ENCODE peak calls at places on chromosomes 12 and 14, in seven cellular contexts. A, P, E, M, D, R and S are unnamed samples. For H3K4me1 and H3K36me3, the result is how much of the 10 kb centered on the place peaks cover.

GRCh38 chr12:19402743-19403400 is 36.4 kb upstream of the AEBP2 start:
- DNase-seq in A (peak), P (peak), E (no peak), M (peak), D (peak), R (no peak), S (no peak)

GRCh38 chr14:81655423-81656314 is 122.0 kb upstream of the SEL1L start:
- DNase-seq in A (peak), P (no peak), E (no peak), M (no peak), D (no peak), R (no peak), S (no peak)

GRCh38 chr12:9742665-9743064 is 9.8 kb upstream of the CLECL1 start:
- DNase-seq in A (no peak), P (no peak), E (no peak), M (no peak), D (no peak), R (no peak), S (no peak)

GRCh38 chr14:65440230-65440629 is 27.7 kb downstream of the FUT8 start:
- DNase-seq in A (no peak), P (no peak), E (no peak), M (no peak), D (no peak), R (no peak), S (no peak)

GRCh38 chr12:124620606-124621295 is 53.3 kb upstream of the NCOR2 start:
- DNase-seq in A (no peak), P (peak), E (no peak), M (peak), D (peak), R (no peak), S (no peak)

GRCh38 chr14:51972566-51972965 is 16.8 kb upstream of the RTRAF start:
- DNase-seq in A (no peak), P (no peak), E (no peak), M (peak), D (no peak), R (no peak), S (no peak)

GRCh38 chr12:102314821-102315220 is 117.2 kb upstream of the PMCH start:
- DNase-seq in A (no peak), P (no peak), E (no peak), M (peak), D (peak), R (no peak), S (no peak)

GRCh38 chr14:72788255-72788654 is 105.6 kb downstream of the DPF3 start:
- DNase-seq in A (no peak), P (no peak), E (no peak), M (no peak), D (no peak), R (no peak), S (no peak)

GRCh38 chr14:21060590-21061346 is 3.1 kb downstream of the RNASE8 start:
- DNase-seq in A (no peak), P (no peak), E (no peak), M (no peak), D (no peak), R (no peak), S (no peak)

GRCh38 chr12:6377667-6377994 is 2.3 kb upstream of the SCNN1A start:
- DNase-seq in A (peak), P (peak), E (no peak), M (no peak), D (no peak), R (no peak), S (no peak)

GRCh38 chr14:60357551-60357930 is 108.5 kb downstream of the PPM1A start:
- DNase-seq in A (peak), P (no peak), E (no peak), M (no peak), D (no peak), R (no peak), S (no peak)

GRCh38 chr12:12533238-12533829 is 29.3 kb downstream of the DUSP16 start:
- DNase-seq in A (no peak), P (no peak), E (no peak), M (no peak), D (peak), R (no peak), S (no peak)

GRCh38 chr12:48973084-48973483 is 1.5 kb upstream of the WNT10B start:
- DNase-seq in A (no peak), P (no peak), E (no peak), M (no peak), D (no peak), R (no peak), S (no peak)

GRCh38 chr12:2982361-2982760 is 23.2 kb downstream of the TEAD4 start:
- DNase-seq in A (no peak), P (no peak), E (no peak), M (no peak), D (no peak), R (no peak), S (no peak)

GRCh38 chr14:76613616-76614015 is 147.7 kb upstream of the VASH1 start:
- DNase-seq in A (no peak), P (no peak), E (no peak), M (no peak), D (no peak), R (no peak), S (no peak)

GRCh38 chr12:104605685-104606084 is 148.9 kb downstream of the CHST11 start:
- DNase-seq in A (peak), P (peak), E (no peak), M (no peak), D (peak), R (no peak), S (no peak)

GRCh38 chr12:58530421-58531067 is 389.8 kb downstream of the LRIG3 start:
- DNase-seq in A (no peak), P (no peak), E (no peak), M (peak), D (peak), R (no peak), S (no peak)

GRCh38 chr12:120199595-120200306 is 1.2 kb downstream of the RPLP0 start:
- DNase-seq in A (no peak), P (peak), E (no peak), M (peak), D (peak), R (no peak), S (peak)

GRCh38 chr12:25942709-25943108 is 15.8 kb upstream of the RASSF8 start:
- DNase-seq in A (no peak), P (no peak), E (no peak), M (peak), D (peak), R (no peak), S (no peak)

GRCh38 chr12:55877824-55878223 is 35.1 kb upstream of the MMP19 start:
- DNase-seq in A (no peak), P (no peak), E (no peak), M (no peak), D (no peak), R (no peak), S (no peak)

GRCh38 chr12:126432780-126433179 is 1367.5 kb downstream of the AACS start:
- DNase-seq in A (no peak), P (no peak), E (no peak), M (no peak), D (no peak), R (no peak), S (no peak)

GRCh38 chr14:61644834-61645233 is 50.5 kb upstream of the HIF1A start:
- DNase-seq in A (no peak), P (no peak), E (no peak), M (peak), D (peak), R (no peak), S (no peak)

GRCh38 chr14:105089746-105090492 is 24.7 kb upstream of the GPR132 start:
- DNase-seq in A (no peak), P (no peak), E (peak), M (no peak), D (no peak), R (no peak), S (no peak)

GRCh38 chr12:19273482-19274330 is 144.2 kb downstream of the PLEKHA5 start:
- DNase-seq in A (no peak), P (peak), E (peak), M (peak), D (peak), R (no peak), S (peak)

GRCh38 chr14:49479432-49479831 is 106.7 kb downstream of the RPS29 start:
- DNase-seq in A (no peak), P (no peak), E (no peak), M (no peak), D (peak), R (no peak), S (no peak)

GRCh38 chr12:78951746-78952532 is 87.4 kb downstream of the SYT1 start:
- DNase-seq in A (no peak), P (no peak), E (no peak), M (no peak), D (peak), R (no peak), S (no peak)

GRCh38 chr14:95961481-95961880 is 77.7 kb upstream of the C14orf132 start:
- DNase-seq in A (no peak), P (no peak), E (no peak), M (no peak), D (no peak), R (no peak), S (no peak)

GRCh38 chr12:16034136-16034817 is 123.1 kb downstream of the DERA start:
- DNase-seq in A (no peak), P (no peak), E (no peak), M (no peak), D (no peak), R (no peak), S (no peak)
- H3K4me1 ChIP-seq in A (under half), P (under half), E (under half), M (under half), D (under half), R (under half), S (under half)

GRCh38 chr12:121751716-121752351 is 39.3 kb downstream of the TMEM120B start:
- DNase-seq in A (no peak), P (no peak), E (no peak), M (no peak), D (no peak), R (no peak), S (no peak)
- H3K36me3 ChIP-seq in A (under half), P (under half), E (under half), M (under half), D (under half), R (under half), S (under half)

GRCh38 chr14:68297871-68298468 is 478.4 kb downstream of the RAD51B start:
- DNase-seq in A (peak), P (no peak), E (no peak), M (peak), D (peak), R (no peak), S (no peak)
- H3K4me1 ChIP-seq in A (under half), P (under half), E (under half), M (under half), D (under half), R (under half), S (under half)

GRCh38 chr14:74888164-74889158 is 6.7 kb downstream of the DLST start:
- DNase-seq in A (no peak), P (no peak), E (no peak), M (no peak), D (peak), R (no peak), S (no peak)

GRCh38 chr14:74893614-74894091 is 11.9 kb downstream of the DLST start:
- DNase-seq in A (no peak), P (no peak), E (no peak), M (no peak), D (no peak), R (no peak), S (no peak)

GRCh38 chr14:74892745-74893144 is 11.0 kb downstream of the DLST start:
- DNase-seq in A (no peak), P (no peak), E (no peak), M (no peak), D (no peak), R (no peak), S (no peak)

GRCh38 chr14:74890262-74890661 is 8.5 kb downstream of the DLST start:
- DNase-seq in A (no peak), P (no peak), E (no peak), M (no peak), D (no peak), R (no peak), S (no peak)

GRCh38 chr14:74891870-74892269 is 10.2 kb downstream of the DLST start:
- DNase-seq in A (no peak), P (no peak), E (no peak), M (peak), D (peak), R (no peak), S (no peak)
- H3K36me3 ChIP-seq in A (half or more), P (under half), E (half or more), M (half or more), D (under half), R (under half), S (half or more)

GRCh38 chr12:64082866-64083268 is 139.2 kb downstream of the KICS2 start:
- DNase-seq in A (no peak), P (no peak), E (no peak), M (no peak), D (no peak), R (no peak), S (no peak)
- H3K4me1 ChIP-seq in A (under half), P (under half), E (under half), M (under half), D (under half), R (under half), S (under half)

GRCh38 chr14:91323031-91323430 is 78.5 kb upstream of the GPR68 start:
- DNase-seq in A (no peak), P (no peak), E (no peak), M (no peak), D (no peak), R (no peak), S (no peak)
- H3K36me3 ChIP-seq in A (under half), P (under half), E (under half), M (under half), D (under half), R (under half), S (half or more)

GRCh38 chr12:116562090-116562489 is 2.9 kb downstream of the MAP1LC3B2 start:
- DNase-seq in A (no peak), P (no peak), E (no peak), M (no peak), D (no peak), R (no peak), S (no peak)

GRCh38 chr12:116563262-116563661 is 4.1 kb downstream of the MAP1LC3B2 start:
- DNase-seq in A (no peak), P (no peak), E (no peak), M (no peak), D (no peak), R (no peak), S (no peak)

GRCh38 chr12:116559330-116560080 is at the start of gene MAP1LC3B2:
- DNase-seq in A (peak), P (peak), E (no peak), M (peak), D (peak), R (no peak), S (peak)

GRCh38 chr12:116559080-116559329 is 176 bp upstream of the MAP1LC3B2 start:
- DNase-seq in A (no peak), P (no peak), E (no peak), M (no peak), D (no peak), R (no peak), S (no peak)

DNA sequence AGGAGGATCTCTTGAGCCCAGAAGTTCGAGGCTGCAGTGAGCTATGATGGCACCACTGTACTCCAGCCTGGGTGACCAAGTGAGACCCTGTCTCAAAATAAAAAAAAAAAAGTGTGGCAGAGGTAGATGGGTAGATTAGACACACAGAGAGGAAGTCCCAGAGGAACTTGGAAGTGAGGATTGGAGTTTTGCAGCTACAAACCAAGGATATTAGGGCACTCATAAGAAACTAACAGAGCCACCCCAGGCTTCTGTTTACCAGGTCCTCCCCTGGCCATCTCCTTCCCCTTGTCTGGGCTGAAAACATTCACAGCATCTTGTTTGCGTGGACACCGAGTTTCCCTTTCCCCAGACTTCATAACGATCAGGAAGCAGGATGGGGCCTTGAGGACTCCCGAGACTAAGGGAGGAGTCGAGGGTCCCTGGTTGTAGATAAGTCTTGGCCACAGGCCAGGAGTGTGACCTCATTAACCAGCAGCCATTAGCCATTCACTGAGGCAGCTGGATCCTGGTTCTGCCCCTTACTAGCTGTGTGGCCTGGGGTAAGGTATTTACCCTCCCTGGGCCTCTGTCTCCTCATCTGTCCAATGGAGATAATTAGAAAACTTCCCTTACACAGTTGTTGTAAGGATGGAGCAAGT is 2.1 kb downstream of the MAP1LC3B2 start:
- DNase-seq in A (no peak), P (no peak), E (no peak), M (no peak), D (no peak), R (no peak), S (no peak)
- H3K4me1 ChIP-seq in A (under half), P (under half), E (under half), M (under half), D (under half), R (under half), S (under half)